ENCODE peak calls at places on chromosomes 4 and X, in four cellular contexts. E is stimulated activated CD4-positive, alpha-beta T cell treated with anti-CD3 and anti-CD28 coated beads, Interleukin-15, amount 100 ng/mL, for 1 hour; Q is NCI-H345; W is hepatocyte. H is an unnamed sample.

GRCh38 chrX:7083468-7084396 is 63.8 kb upstream of the STS start:
- DNase-seq in Q (no peak), E (no peak), W (no peak), H (no peak)

GRCh38 chr4:139330283-139330682 is 28.0 kb upstream of the NDUFC1 start:
- DNase-seq in E (no peak), Q (no peak), W (no peak), H (no peak)

GRCh38 chr4:145698507-145698906 is 18.6 kb downstream of the C4orf51 start:
- DNase-seq in Q (no peak), W (no peak), E (no peak), H (no peak)

GRCh38 chrX:47621851-47622250 is 2.2 kb upstream of the SYN1 start:
- DNase-seq in W (no peak), E (no peak), Q (no peak), H (no peak)

GRCh38 chr4:75995727-75996126 is 5.0 kb upstream of the SDAD1 start:
- DNase-seq in E (no peak), W (peak; percentile 78), Q (peak; percentile 44), H (peak; percentile 69)

GRCh38 chr4:20512980-20513379 is 187.3 kb upstream of the PACRGL start:
- DNase-seq in W (peak; percentile 43), E (no peak), Q (no peak), H (no peak)

GRCh38 chr4:183200453-183200852 is 101.4 kb downstream of the WWC2 start:
- DNase-seq in E (no peak), Q (no peak), W (no peak), H (no peak)

GRCh38 chr4:48778431-48779094 is 1.5 kb downstream of the FRYL start:
- DNase-seq in Q (no peak), E (no peak), W (no peak), H (no peak)

H was measured in COR-L47.